ENCODE peak calls at places on chromosomes 1 and 21, in five cellular contexts. I, A, J, R and G are unnamed samples.

GRCh38 chr21:38831526-38832467 is 26.1 kb downstream of the ETS2 start:
- DNase-seq in J (peak), I (peak), R (peak), A (no peak), G (peak)

GRCh38 chr1:35264035-35264434 is 4.5 kb upstream of the ZMYM4 start:
- DNase-seq in R (no peak), J (no peak), I (no peak), A (no peak), G (no peak)

GRCh38 chr1:231951399-231951798 is 324.8 kb downstream of the DISC1 start:
- DNase-seq in A (no peak), I (no peak), R (peak), J (no peak), G (peak)

GRCh38 chr1:154616659-154617345 is 8.8 kb upstream of the ADAR start:
- DNase-seq in J (no peak), I (no peak), A (no peak), R (peak), G (no peak)

GRCh38 chr1:17873007-17873675 is 118.0 kb downstream of the ACTL8 start:
- DNase-seq in I (no peak), A (no peak), J (peak), R (no peak), G (peak)

GRCh38 chr1:111503585-111504060 is at the start of the genes ADORA3 and TMIGD3:
- DNase-seq in A (no peak), I (peak), R (no peak), J (no peak), G (no peak)

GRCh38 chr1:91712981-91713841 is 172.7 kb downstream of the TGFBR3 start:
- DNase-seq in R (peak), J (peak), A (no peak), I (no peak), G (no peak)

GRCh38 chr1:197620660-197621273 is 154.5 kb downstream of the DENND1B start:
- DNase-seq in A (no peak), R (no peak), I (no peak), J (no peak), G (no peak)

GRCh38 chr1:205319081-205320018 is 2.2 kb downstream of the NUAK2 start:
- DNase-seq in A (no peak), J (peak), I (peak), R (peak), G (peak)

GRCh38 chr1:4023678-4024077 is 123.6 kb upstream of the C1orf174 start:
- DNase-seq in I (no peak), A (no peak), R (no peak), J (no peak), G (no peak)

GRCh38 chr1:160256396-160257046 is 5.8 kb downstream of the DCAF8 start:
- DNase-seq in R (peak), A (no peak), J (no peak), I (no peak), G (peak)

GRCh38 chr1:6145864-6146410 is 34.2 kb downstream of the CHD5 start:
- DNase-seq in A (no peak), J (no peak), R (no peak), I (no peak), G (no peak)

GRCh38 chr1:11044849-11045427 is 2.1 kb downstream of the MASP2 start:
- DNase-seq in A (no peak), J (no peak), R (no peak), I (no peak), G (no peak)

GRCh38 chr1:109649380-109649987 is 6.4 kb upstream of the GSTM4 start:
- DNase-seq in I (peak), J (no peak), A (no peak), R (peak), G (peak)

GRCh38 chr1:54825696-54826095 is 24.6 kb upstream of the TTC22 start:
- DNase-seq in A (no peak), J (no peak), R (no peak), I (no peak), G (no peak)

GRCh38 chr21:34020005-34020847 is 53.2 kb upstream of the MRPS6 start:
- DNase-seq in A (no peak), J (no peak), I (peak), R (no peak), G (peak)

GRCh38 chr1:189693140-189693539 is 784.5 kb downstream of the BRINP3 start:
- DNase-seq in J (no peak), I (no peak), A (no peak), R (no peak), G (peak)